ENCODE peak calls at places on chromosomes 11 and 22, in four cellular contexts. B is HFF-Myc, I is upper lobe of left lung, S is nephron progenitor cell. E is an unnamed sample.

GRCh38 chr11:55726715-55727324 is 46.4 kb upstream of the OR5D13 start:
- DNase-seq in I (no peak), B (no peak), S (no peak), E (no peak)

GRCh38 chr11:479311-479710 is 27.7 kb downstream of the RNH1 start:
- DNase-seq in I (no peak), B (no peak), S (no peak), E (no peak)

GRCh38 chr22:50184541-50185383 is 951 bp upstream of the TRABD start:
- DNase-seq in B (no peak), I (no peak), S (no peak), E (no peak)

GRCh38 chr11:90288207-90288821 is 65.5 kb upstream of the CHORDC1 start:
- DNase-seq in S (no peak), B (no peak), I (no peak), E (peak; percentile 16)

GRCh38 chr11:91664521-91664920 is 560.1 kb upstream of the FAT3 start:
- DNase-seq in S (no peak), I (no peak), B (no peak), E (no peak)

GRCh38 chr22:30245181-30245984 is 1.2 kb downstream of the LIF start:
- DNase-seq in I (no peak), S (peak; percentile 27), B (no peak), E (no peak)

GRCh38 chr11:116065986-116066385 is 561.8 kb upstream of the CADM1 start:
- DNase-seq in S (no peak), B (no peak), I (no peak), E (no peak)

GRCh38 chr11:79440451-79441158 is at the start of gene TENM4:
- DNase-seq in B (no peak), I (peak; percentile 21), S (peak; percentile 78), E (peak; percentile 35)

GRCh38 chr11:119518746-119519382 is 95.9 kb upstream of the THY1 start:
- DNase-seq in B (no peak), I (no peak), S (peak; percentile 81), E (no peak)

GRCh38 chr11:17734418-17734911 is at the start of gene KCNC1:
- DNase-seq in I (no peak), B (no peak), S (peak; percentile 68), E (peak; percentile 90)

GRCh38 chr11:44310198-44310455 is 188 bp upstream of the ALX4 start:
- DNase-seq in I (no peak), B (no peak), S (no peak), E (no peak)

GRCh38 chr22:41968601-41969000 is 642 bp upstream of the SEPTIN3 start:
- DNase-seq in B (no peak), I (no peak), S (no peak), E (no peak)

GRCh38 chr11:47412152-47412746 is 3.9 kb downstream of the SLC39A13 start:
- DNase-seq in B (no peak), I (peak; percentile 60), S (peak; percentile 78), E (peak; percentile 53)

GRCh38 chr11:115707180-115707905 is 203.1 kb upstream of the CADM1 start:
- DNase-seq in B (no peak), S (no peak), I (peak; percentile 47), E (no peak)

DNA sequence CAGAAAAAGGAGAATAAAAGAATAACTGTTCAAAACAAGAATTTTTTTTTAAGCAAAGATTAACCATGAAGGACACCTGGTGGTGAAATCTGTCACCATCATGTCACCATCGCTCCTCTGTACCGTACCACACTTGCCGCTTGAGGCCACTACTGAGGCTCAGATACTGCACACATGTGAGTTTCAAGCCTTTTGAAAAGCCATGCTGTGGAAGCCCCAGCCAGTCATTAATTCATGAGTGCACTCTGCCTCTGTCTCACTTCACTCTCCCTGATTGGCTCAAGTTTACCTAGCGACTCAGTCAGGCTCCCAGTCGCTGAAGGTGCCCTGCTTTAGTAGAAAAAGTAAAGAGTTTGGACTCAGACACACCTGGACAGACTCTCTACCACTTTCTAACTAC is 6.6 kb upstream of the MS4A12 start:
- DNase-seq in I (peak; percentile 22), B (no peak), S (peak; percentile 19), E (no peak)
- TF ChIP-seq CTCF in I (no peak), B (no peak), S (peak; percentile 48), E (peak; percentile 25)

GRCh38 chr11:29271616-29272015 is 745.2 kb downstream of the KCNA4 start:
- DNase-seq in S (no peak), B (no peak), I (no peak), E (no peak)

GRCh38 chr11:29268733-29269132 is 748.1 kb downstream of the KCNA4 start:
- DNase-seq in S (no peak), B (no peak), I (no peak), E (no peak)

DNA sequence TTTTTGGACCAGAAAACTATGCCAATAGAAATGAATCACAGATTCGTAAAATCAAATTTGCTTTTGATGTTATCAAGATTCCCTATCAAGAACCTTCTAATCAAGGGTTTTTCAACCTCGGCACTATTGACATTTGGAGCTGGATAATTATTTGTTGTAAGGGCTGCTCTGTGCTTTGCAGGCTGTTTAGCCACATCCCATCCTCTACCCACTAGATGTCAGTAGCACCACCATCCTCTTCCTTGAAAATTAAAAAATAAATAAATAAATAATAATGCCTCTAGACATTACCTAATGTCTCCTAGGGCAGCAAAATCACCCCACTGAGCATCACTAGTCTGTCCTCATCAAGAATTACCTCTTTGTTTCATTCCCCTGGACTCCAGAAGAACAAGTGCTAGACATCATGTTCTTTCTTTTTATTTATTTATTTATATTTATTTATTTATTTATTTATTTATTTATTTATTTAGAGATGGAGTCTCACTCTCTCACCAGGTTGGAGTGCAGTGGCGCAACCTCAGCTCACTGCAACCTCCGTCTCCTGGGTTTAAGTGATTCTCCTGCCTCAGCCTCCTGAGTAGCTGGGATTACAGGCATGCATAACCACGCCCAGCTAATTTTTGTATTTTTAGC is 744.7 kb downstream of the KCNA4 start:
- DNase-seq in I (no peak), S (no peak), B (no peak), E (no peak)
- TF ChIP-seq CTCF in I (no peak), S (peak; percentile 7), B (peak; percentile 46), E (peak; percentile 8)

GRCh38 chr11:117238221-117238620 is 5.8 kb downstream of the RNF214 start:
- DNase-seq in B (no peak), I (no peak), S (no peak), E (no peak)

GRCh38 chr11:117239295-117239694 is 6.8 kb downstream of the RNF214 start:
- DNase-seq in S (no peak), B (peak; percentile 81), I (no peak), E (no peak)
- TF ChIP-seq CTCF in S (no peak), B (peak; percentile 51), I (no peak), E (peak; percentile 7)

GRCh38 chr11:41437006-41437405 is 22.4 kb downstream of the LRRC4C start:
- DNase-seq in B (no peak), I (no peak), S (no peak), E (no peak)

DNA sequence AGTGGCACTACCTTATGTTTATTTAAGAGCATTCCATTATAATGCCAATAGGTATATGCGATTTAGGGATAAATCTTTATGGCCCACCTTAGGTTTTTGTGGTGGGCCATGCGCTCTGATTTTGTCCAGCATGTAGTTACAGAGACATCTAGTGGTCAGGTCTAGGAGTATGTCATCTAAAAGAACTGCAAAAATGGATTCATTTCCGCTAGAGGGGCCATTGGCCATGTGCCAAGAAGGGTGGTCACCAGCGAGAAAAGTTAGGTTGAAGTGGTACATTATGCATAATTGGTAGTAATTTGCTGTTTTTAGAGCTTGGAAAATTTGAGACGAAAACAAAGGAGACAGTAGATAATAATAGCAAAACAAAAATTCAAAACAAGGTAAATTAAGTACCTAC is 27.7 kb downstream of the LRRC4C start:
- DNase-seq in B (no peak), I (no peak), S (peak; percentile 19), E (no peak)
- TF ChIP-seq CTCF in B (no peak), I (no peak), S (peak; percentile 64), E (peak; percentile 60)